ENCODE peak calls at places on chromosomes 6 and 20, in six cellular contexts. J, B, D, N, I and Z are unnamed samples.

GRCh38 chr20:3798908-3799248 is 2.8 kb downstream of the CDC25B start:
- DNase-seq in J (no peak), B (no peak), D (no peak), N (no peak), I (no peak), Z (no peak)

GRCh38 chr20:45355209-45355608 is 7.0 kb upstream of the SDC4 start:
- DNase-seq in J (no peak), B (no peak), D (peak), N (no peak), I (no peak), Z (no peak)

GRCh38 chr6:30880563-30881252 is 3.6 kb upstream of the DDR1 start:
- DNase-seq in J (no peak), B (no peak), D (no peak), N (no peak), I (no peak), Z (no peak)

GRCh38 chr6:106525111-106525884 is 104.0 kb downstream of the RTN4IP1 start:
- DNase-seq in J (no peak), B (no peak), D (no peak), N (no peak), I (no peak), Z (no peak)

GRCh38 chr6:167225903-167226508 is 65.1 kb upstream of the UNC93A start:
- DNase-seq in J (no peak), B (no peak), D (no peak), N (no peak), I (no peak), Z (no peak)

GRCh38 chr20:32003325-32003724 is 6.9 kb upstream of the CCM2L start:
- DNase-seq in J (no peak), B (no peak), D (no peak), N (no peak), I (no peak), Z (no peak)

GRCh38 chr6:132131351-132131750 is 180.2 kb upstream of the CCN2 start:
- DNase-seq in J (no peak), B (no peak), D (no peak), N (no peak), I (no peak), Z (no peak)

GRCh38 chr6:165832471-165832836 is 169.4 kb upstream of the PDE10A start:
- DNase-seq in J (no peak), B (no peak), D (no peak), N (no peak), I (no peak), Z (no peak)

GRCh38 chr6:9405369-9405768 is 970.0 kb upstream of the SLC35B3 start:
- DNase-seq in J (no peak), B (no peak), D (no peak), N (no peak), I (peak), Z (peak)

GRCh38 chr6:3750324-3751018 is 1.0 kb downstream of the PXDC1 start:
- DNase-seq in J (peak), B (peak), D (peak), N (peak), I (no peak), Z (peak)

DNA sequence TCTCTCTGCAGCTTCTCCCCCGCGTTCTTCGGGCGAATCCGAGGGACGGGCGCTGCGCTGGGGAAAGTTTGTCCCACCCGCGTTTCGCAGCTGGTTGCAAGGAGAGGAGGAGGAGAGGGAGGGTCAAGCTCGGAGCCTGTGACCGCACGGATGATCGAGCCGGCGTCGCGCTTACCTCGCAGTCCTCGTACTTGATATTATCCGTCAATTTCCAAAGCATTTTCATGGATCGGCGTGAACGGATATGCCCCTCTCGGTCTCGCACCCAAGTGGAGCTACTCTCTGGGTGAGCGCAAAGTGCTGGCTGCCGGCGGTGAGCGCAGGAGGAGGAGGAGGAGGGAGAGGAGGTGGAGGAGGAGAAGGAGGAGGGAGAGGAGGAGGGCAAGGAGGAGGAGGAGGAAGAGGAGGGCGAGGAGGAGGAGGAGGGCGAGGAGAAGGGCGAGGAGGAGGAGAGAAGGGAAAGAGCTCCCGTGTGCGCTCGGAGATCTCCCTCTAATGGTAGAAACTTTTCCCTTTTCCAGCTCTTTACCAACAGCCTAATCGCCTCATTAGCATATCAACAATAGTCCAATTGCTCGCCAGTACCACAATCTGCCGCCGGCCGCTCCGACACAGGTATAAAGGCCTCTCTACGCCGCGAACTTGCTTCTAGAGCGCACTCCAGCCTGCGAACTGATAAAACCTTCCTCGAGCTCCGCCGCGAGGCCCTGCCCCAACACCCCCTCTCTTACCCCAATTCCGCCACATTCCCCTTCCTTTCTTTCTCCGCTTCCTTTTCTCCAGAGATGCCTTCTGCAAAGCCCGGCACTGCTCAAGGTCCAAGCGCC is at the start of gene TFAP2A:
- DNase-seq in J (no peak), B (no peak), D (no peak), N (no peak), I (no peak), Z (peak)
- H3K27ac ChIP-seq in J (no peak), B (no peak), D (no peak), N (no peak), I (peak), Z (no peak)

GRCh38 chr20:8829232-8829631 is 239.7 kb upstream of the PLCB4 start:
- DNase-seq in J (no peak), B (no peak), D (no peak), N (no peak), I (no peak), Z (no peak)
- TF ChIP-seq CTCF in J (no peak), B (no peak), D (no peak), N (no peak), I (peak), Z (peak)

GRCh38 chr20:52595492-52595891 is 376.7 kb upstream of the TSHZ2 start:
- DNase-seq in J (no peak), B (no peak), D (no peak), N (no peak), I (no peak), Z (no peak)

GRCh38 chr20:52598306-52598705 is 373.9 kb upstream of the TSHZ2 start:
- DNase-seq in J (no peak), B (no peak), D (no peak), N (no peak), I (no peak), Z (no peak)

GRCh38 chr20:52596261-52596660 is 375.9 kb upstream of the TSHZ2 start:
- DNase-seq in J (no peak), B (no peak), D (no peak), N (no peak), I (no peak), Z (no peak)

DNA sequence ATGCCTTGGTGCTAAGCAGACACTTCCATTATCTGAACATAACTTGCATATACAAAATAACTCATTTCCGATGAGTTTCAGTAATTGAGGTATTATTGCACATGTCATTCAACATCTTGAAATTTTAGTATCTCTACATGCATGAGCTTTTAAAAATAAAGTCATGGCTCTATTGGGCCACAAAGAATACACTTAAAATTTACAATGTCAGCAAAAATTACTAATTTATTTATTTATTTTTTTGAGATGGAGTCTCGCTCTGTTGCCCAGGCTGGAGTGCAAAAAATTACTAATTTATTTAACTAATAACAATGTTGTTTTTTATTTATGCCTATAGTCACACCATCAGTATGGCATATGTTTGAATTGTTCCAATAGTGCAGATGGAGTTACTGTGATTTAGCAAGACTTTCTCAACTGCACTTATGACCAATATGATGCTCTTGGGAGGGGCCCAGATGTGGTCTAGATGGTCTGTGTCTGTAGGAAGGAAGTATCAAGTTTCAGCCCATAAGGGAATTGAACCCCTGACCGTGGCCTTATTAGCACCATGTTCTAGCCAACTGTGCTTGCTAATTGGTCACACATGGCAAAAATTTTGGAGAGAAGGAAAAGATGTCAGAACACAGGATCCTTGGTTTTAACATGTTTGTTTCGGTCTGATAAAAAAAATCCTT is 370.7 kb upstream of the TSHZ2 start:
- DNase-seq in J (no peak), B (no peak), D (no peak), N (no peak), I (no peak), Z (peak)
- H3K27ac ChIP-seq in J (no peak), B (no peak), D (no peak), N (no peak), I (no peak), Z (no peak)

GRCh38 chr20:38446441-38447209 is 11.5 kb upstream of the SNHG17 start:
- DNase-seq in J (peak), B (peak), D (peak), N (peak), I (peak), Z (peak)

GRCh38 chr20:38447251-38447661 is 12.1 kb upstream of the SNHG17 start:
- DNase-seq in J (no peak), B (no peak), D (no peak), N (peak), I (no peak), Z (no peak)

GRCh38 chr20:38449046-38449445 is 13.9 kb upstream of the SNHG17 start:
- DNase-seq in J (no peak), B (no peak), D (no peak), N (no peak), I (no peak), Z (no peak)

GRCh38 chr20:38445901-38446425 is 10.8 kb upstream of the SNHG17 start:
- DNase-seq in J (peak), B (no peak), D (no peak), N (no peak), I (no peak), Z (no peak)

GRCh38 chr20:38447931-38448675 is 13.0 kb upstream of the SNHG17 start:
- DNase-seq in J (no peak), B (no peak), D (no peak), N (peak), I (no peak), Z (no peak)
- TF ChIP-seq CTCF in J (no peak), B (no peak), D (no peak), N (no peak), I (no peak), Z (no peak)